ENCODE peak calls at places on chromosome 21, in five cellular contexts. One of them, this sample, is unnamed.

GRCh38 chr21:25898671-25899070 is 163.9 kb downstream of the GABPA start:
- DNase-seq in NCI-H1436: no peak
- DNase-seq in ELR: peak
- DNase-seq in GM12864: no peak
- DNase-seq in anterior cingulate cortex: no peak
- DNase-seq in this sample: no peak

GRCh38 chr21:40143822-40144525 is 276.7 kb downstream of the PCP4 start:
- DNase-seq in NCI-H1436: peak
- DNase-seq in ELR: peak
- DNase-seq in GM12864: no peak
- DNase-seq in anterior cingulate cortex: peak
- DNase-seq in this sample: peak

GRCh38 chr21:38948377-38948776 is 142.6 kb downstream of the ETS2 start:
- DNase-seq in NCI-H1436: no peak
- DNase-seq in ELR: peak
- DNase-seq in GM12864: no peak
- DNase-seq in anterior cingulate cortex: no peak
- DNase-seq in this sample: no peak

GRCh38 chr21:45944601-45945000 is 37.0 kb upstream of the COL6A1 start:
- DNase-seq in NCI-H1436: no peak
- DNase-seq in ELR: no peak
- DNase-seq in GM12864: no peak
- DNase-seq in anterior cingulate cortex: no peak
- DNase-seq in this sample: no peak

GRCh38 chr21:30257773-30258172 is 25.0 kb downstream of the KRTAP24-1 start:
- DNase-seq in NCI-H1436: no peak
- DNase-seq in ELR: no peak
- DNase-seq in GM12864: no peak
- DNase-seq in anterior cingulate cortex: no peak
- DNase-seq in this sample: peak

GRCh38 chr21:45515241-45516061 is 26.8 kb downstream of the SLC19A1 start:
- DNase-seq in NCI-H1436: no peak
- DNase-seq in ELR: no peak
- DNase-seq in GM12864: no peak
- DNase-seq in anterior cingulate cortex: no peak
- DNase-seq in this sample: no peak

GRCh38 chr21:17730782-17731181 is 88.4 kb downstream of the C21orf91 start:
- DNase-seq in NCI-H1436: no peak
- DNase-seq in ELR: no peak
- DNase-seq in GM12864: no peak
- DNase-seq in anterior cingulate cortex: no peak
- DNase-seq in this sample: no peak

GRCh38 chr21:38115870-38116269 is 140.9 kb upstream of the KCNJ15 start:
- DNase-seq in NCI-H1436: no peak
- DNase-seq in ELR: no peak
- DNase-seq in GM12864: no peak
- DNase-seq in anterior cingulate cortex: no peak
- DNase-seq in this sample: no peak

GRCh38 chr21:42541618-42542017 is 28.0 kb downstream of the SLC37A1 start:
- DNase-seq in NCI-H1436: no peak
- DNase-seq in ELR: no peak
- DNase-seq in GM12864: no peak
- DNase-seq in anterior cingulate cortex: no peak
- DNase-seq in this sample: no peak

GRCh38 chr21:36747114-36747814 is 48.3 kb downstream of the SIM2 start:
- DNase-seq in NCI-H1436: no peak
- DNase-seq in ELR: no peak
- DNase-seq in GM12864: no peak
- DNase-seq in anterior cingulate cortex: no peak
- DNase-seq in this sample: peak

GRCh38 chr21:38621132-38621531 is 122.9 kb upstream of the ERG start:
- DNase-seq in NCI-H1436: no peak
- DNase-seq in ELR: no peak
- DNase-seq in GM12864: no peak
- DNase-seq in anterior cingulate cortex: no peak
- DNase-seq in this sample: no peak

This sample was measured in left kidney.